ENCODE peak calls at places on chromosomes 7 and 10, in five cellular contexts. E is A549, X is HepG2, W is tibial artery, H is BE2C. R is an unnamed sample.

GRCh38 chr7:158301221-158301620 is 286.4 kb downstream of the PTPRN2 start:
- DNase-seq in X (no peak), E (no peak), W (no peak), H (no peak), R (no peak)

GRCh38 chr10:12042409-12042796 is 206 bp downstream of the UPF2 start:
- DNase-seq in H (peak; percentile 25), X (no peak), W (no peak), E (no peak), R (no peak)

GRCh38 chr7:120400806-120401455 is 128.0 kb downstream of the KCND2 start:
- DNase-seq in W (no peak), X (no peak), H (no peak), E (no peak), R (no peak)

GRCh38 chr10:44235363-44235762 is 149.5 kb downstream of the CXCL12 start:
- DNase-seq in X (no peak), E (no peak), H (no peak), W (no peak), R (no peak)

GRCh38 chr10:45353176-45353575 is 20.8 kb upstream of the ALOX5 start:
- DNase-seq in H (no peak), W (no peak), X (no peak), E (no peak), R (no peak)

GRCh38 chr10:24969732-24970330 is 17.4 kb upstream of the PRTFDC1 start:
- DNase-seq in W (no peak), X (no peak), E (no peak), H (no peak), R (no peak)

GRCh38 chr10:110138197-110138812 is 69.1 kb upstream of the MXI1 start:
- DNase-seq in E (peak; percentile 67), W (no peak), H (no peak), X (peak; percentile 65), R (no peak)

GRCh38 chr10:30792025-30792424 is 162.5 kb upstream of the LYZL2 start:
- DNase-seq in X (no peak), H (no peak), E (no peak), W (no peak), R (no peak)

GRCh38 chr10:62046522-62047239 is 145.2 kb downstream of the ARID5B start:
- DNase-seq in H (peak; percentile 24), W (no peak), E (no peak), X (peak; percentile 67), R (no peak)

GRCh38 chr7:43141091-43141490 is 28.6 kb downstream of the HECW1 start:
- DNase-seq in H (no peak), X (no peak), E (no peak), W (no peak), R (no peak)

GRCh38 chr10:110394898-110395297 is 90.2 kb upstream of the SMNDC1 start:
- DNase-seq in E (no peak), X (no peak), H (no peak), W (no peak), R (no peak)

GRCh38 chr7:35754741-35755140 is 46.1 kb upstream of the SEPTIN7 start:
- DNase-seq in W (no peak), X (no peak), H (peak; percentile 17), E (no peak), R (no peak)

GRCh38 chr7:35755711-35756110 is 45.1 kb upstream of the SEPTIN7 start:
- DNase-seq in E (no peak), W (no peak), X (no peak), H (no peak), R (no peak)

GRCh38 chr7:35757574-35757973 is 43.3 kb upstream of the SEPTIN7 start:
- DNase-seq in W (no peak), E (no peak), X (no peak), H (no peak), R (no peak)

GRCh38 chr7:35760082-35760770 is 40.6 kb upstream of the SEPTIN7 start:
- DNase-seq in H (no peak), E (no peak), X (no peak), W (no peak), R (no peak)

DNA sequence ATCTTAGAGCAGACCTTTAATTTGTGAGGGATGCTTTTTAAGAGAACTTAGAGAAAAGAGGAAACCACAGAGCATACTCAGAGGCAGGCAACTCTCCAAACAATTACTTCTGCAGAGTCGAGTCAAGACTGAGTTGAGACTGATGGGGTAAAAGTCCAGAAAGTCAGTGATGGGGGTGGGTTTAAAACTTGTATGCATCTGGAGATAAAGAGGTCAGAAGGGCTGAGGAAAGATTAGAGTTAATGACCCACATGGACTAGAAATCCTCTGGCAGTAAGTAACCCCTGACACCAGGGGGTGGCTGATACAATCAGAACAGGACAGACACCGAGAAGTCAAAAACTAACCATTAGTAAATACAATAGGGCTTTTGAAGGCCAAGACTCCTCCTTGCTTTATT is 42.4 kb upstream of the SEPTIN7 start:
- DNase-seq in E (peak; percentile 3), X (peak; percentile 28), W (no peak), H (peak; percentile 19), R (no peak)
- TF ChIP-seq CTCF in E (no peak), X (peak; percentile 27), W (no peak), H (peak; percentile 33), R (no peak)

GRCh38 chr7:155404976-155405375 is 53.0 kb upstream of the EN2 start:
- DNase-seq in W (no peak), X (no peak), E (no peak), H (no peak), R (no peak)

GRCh38 chr7:155408657-155409586 is 49.0 kb upstream of the EN2 start:
- DNase-seq in H (no peak), X (peak; percentile 20), E (no peak), W (no peak), R (peak; percentile 43)

GRCh38 chr7:155402941-155403340 is 55.0 kb upstream of the EN2 start:
- DNase-seq in X (no peak), W (no peak), E (no peak), H (no peak), R (no peak)

GRCh38 chr7:155407799-155408198 is 50.1 kb upstream of the EN2 start:
- DNase-seq in W (no peak), E (no peak), X (no peak), H (no peak), R (no peak)

GRCh38 chr7:155405399-155406318 is 52.3 kb upstream of the EN2 start:
- DNase-seq in W (no peak), E (no peak), H (no peak), X (no peak), R (peak; percentile 28)
- TF ChIP-seq CTCF in W (no peak), E (no peak), H (peak; percentile 24), X (peak; percentile 38), R (no peak)

GRCh38 chr10:78231930-78232329 is 198.3 kb downstream of the RPS24 start:
- DNase-seq in E (no peak), H (no peak), X (peak; percentile 13), W (no peak), R (no peak)
- TF ChIP-seq CTCF in E (peak; percentile 24), H (peak; percentile 13), X (peak; percentile 14), W (no peak), R (no peak)

DNA sequence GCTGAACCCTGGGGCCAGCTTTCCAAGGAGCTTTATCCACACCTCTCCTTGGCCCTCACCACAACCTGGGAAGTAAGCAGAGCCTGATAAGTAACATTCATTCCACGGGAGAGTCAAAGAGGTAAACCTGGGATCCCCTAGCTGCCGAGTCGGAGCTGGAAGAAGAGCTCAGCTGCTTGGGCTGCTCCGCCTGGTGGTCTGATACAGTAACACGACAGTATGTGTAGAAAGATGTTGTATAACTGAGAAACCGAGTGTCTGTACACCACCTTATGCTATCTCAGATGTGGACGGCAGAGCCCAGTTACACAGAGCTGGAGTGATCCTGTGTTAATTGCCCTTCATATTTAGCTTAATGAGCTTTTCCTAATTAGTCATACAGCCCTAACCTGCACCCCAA is 151.3 kb upstream of the KMT2E start:
- DNase-seq in X (peak; percentile 35), W (no peak), H (peak; percentile 59), E (peak; percentile 42), R (peak; percentile 56)
- TF ChIP-seq CTCF in X (peak; percentile 47), W (no peak), H (peak; percentile 73), E (peak; percentile 35), R (peak; percentile 63)